ENCODE peak calls at places on chromosomes 4 and X, in seven cellular contexts. U is prostate gland; N is Calu3; S is posterior vena cava; Z is stimulated activated CD8-positive, alpha-beta memory T cell treated with anti-CD3 and anti-CD28 coated beads, Interleukin-4, amount 100 ng/mL, for 4 hours; A is AG09309; M is EL. T is an unnamed sample.

GRCh38 chrX:40651620-40652223 is 4.4 kb upstream of the CXorf38 start:
- DNase-seq in A (peak; percentile 25), U (peak; percentile 42), S (no peak), N (peak; percentile 71), M (peak; percentile 47), Z (peak; percentile 40), T (peak; percentile 15)

GRCh38 chr4:143587703-143588102 is 74.2 kb downstream of the SMARCA5 start:
- DNase-seq in Z (no peak), M (no peak), U (no peak), S (no peak), A (no peak), N (no peak), T (peak; percentile 3)

GRCh38 chrX:41824551-41824950 is 98.8 kb downstream of the CASK start:
- DNase-seq in U (no peak), Z (no peak), M (peak; percentile 69), S (no peak), A (no peak), N (peak; percentile 22), T (no peak)

GRCh38 chrX:31508338-31508737 is 436.5 kb upstream of the FTHL17 start:
- DNase-seq in M (peak; percentile 30), U (no peak), Z (no peak), A (no peak), S (no peak), N (peak; percentile 47), T (no peak)

GRCh38 chr4:186832906-186833305 is 109.2 kb upstream of the FAT1 start:
- DNase-seq in M (no peak), U (no peak), Z (no peak), S (no peak), N (no peak), A (no peak), T (no peak)

GRCh38 chrX:20545538-20545937 is 278.8 kb upstream of the RPS6KA3 start:
- DNase-seq in M (no peak), U (no peak), S (no peak), N (no peak), A (peak; percentile 31), Z (no peak), T (no peak)

GRCh38 chr4:186161138-186161537 is 30.2 kb upstream of the CYP4V2 start:
- DNase-seq in N (no peak), S (no peak), U (no peak), A (no peak), M (no peak), Z (no peak), T (no peak)

GRCh38 chr4:168883513-168883912 is 126.5 kb downstream of the CBR4 start:
- DNase-seq in U (no peak), A (no peak), S (no peak), Z (no peak), N (no peak), M (peak; percentile 19), T (no peak)

GRCh38 chr4:142984871-142985585 is 138.9 kb upstream of the INPP4B start:
- DNase-seq in M (peak; percentile 25), Z (no peak), U (no peak), A (no peak), S (no peak), N (peak; percentile 39), T (no peak)

GRCh38 chrX:19195243-19195610 is 73.0 kb upstream of the ADGRG2 start:
- DNase-seq in N (no peak), A (no peak), Z (no peak), M (no peak), U (no peak), S (no peak), T (no peak)

GRCh38 chr4:168677879-168678278 is 181.0 kb downstream of the PALLD start:
- DNase-seq in A (no peak), M (no peak), Z (no peak), N (no peak), U (no peak), S (no peak), T (no peak)

GRCh38 chrX:120692319-120692718 is 62.5 kb upstream of the C1GALT1C1 start:
- DNase-seq in Z (no peak), U (no peak), S (no peak), M (no peak), N (no peak), A (no peak), T (no peak)

GRCh38 chr4:26133840-26134239 is 187.0 kb upstream of the RBPJ start:
- DNase-seq in A (no peak), M (no peak), U (no peak), Z (no peak), S (no peak), N (no peak), T (no peak)

GRCh38 chr4:138857399-138857798 is 158.2 kb upstream of the NOCT start:
- DNase-seq in N (no peak), A (no peak), Z (no peak), M (no peak), U (no peak), S (no peak), T (no peak)

T was measured in LNCaP clone FGC.